ENCODE peak calls at places on chromosomes 11 and 22, in eight cellular contexts. X is astrocyte of the spinal cord, L is breast epithelium, K is neural crest cell, S is A549, V is ascending aorta, Y is nephron progenitor cell, H is fibroblast of lung. D is an unnamed sample.

GRCh38 chr11:3217751-3218482 is 696 bp downstream of the MRGPRG start:
- DNase-seq in X (no peak), L (no peak), K (no peak), S (no peak), V (no peak), Y (no peak), H (no peak), D (no peak)

GRCh38 chr11:112213753-112214152 is 12.5 kb upstream of the PTS start:
- DNase-seq in X (no peak), L (no peak), K (no peak), S (no peak), V (no peak), Y (no peak), H (no peak), D (no peak)

GRCh38 chr11:102974552-102975280 is 19.2 kb upstream of the MMP13 start:
- DNase-seq in X (peak; percentile 79), L (no peak), K (no peak), S (no peak), V (no peak), Y (no peak), H (peak; percentile 64), D (no peak)

GRCh38 chr11:68538025-68538424 is 77.5 kb downstream of the PPP6R3 start:
- DNase-seq in X (no peak), L (no peak), K (no peak), S (no peak), V (no peak), Y (no peak), H (no peak), D (no peak)

GRCh38 chr11:19367051-19367709 is 126.4 kb upstream of the E2F8 start:
- DNase-seq in X (peak; percentile 84), L (no peak), K (no peak), S (no peak), V (no peak), Y (no peak), H (peak; percentile 44), D (no peak)

GRCh38 chr11:107472966-107473365 is 15.3 kb upstream of the CWF19L2 start:
- DNase-seq in X (no peak), L (no peak), K (no peak), S (no peak), V (no peak), Y (no peak), H (no peak), D (no peak)

GRCh38 chr11:85575388-85575787 is 51.8 kb downstream of the DLG2 start:
- DNase-seq in X (no peak), L (no peak), K (no peak), S (no peak), V (no peak), Y (no peak), H (no peak), D (no peak)

GRCh38 chr22:33697640-33698039 is 222.6 kb downstream of the LARGE1 start:
- DNase-seq in X (peak; percentile 19), L (no peak), K (no peak), S (no peak), V (no peak), Y (no peak), H (no peak), D (no peak)

GRCh38 chr22:27836181-27836580 is 34.6 kb upstream of the MN1 start:
- DNase-seq in X (no peak), L (no peak), K (no peak), S (no peak), V (no peak), Y (no peak), H (no peak), D (no peak)

GRCh38 chr22:35510481-35510934 is 30.1 kb upstream of the RASD2 start:
- DNase-seq in X (no peak), L (no peak), K (no peak), S (no peak), V (no peak), Y (no peak), H (peak; percentile 6), D (no peak)

GRCh38 chr11:14972581-14973490 is 685 bp upstream of the CALCA start:
- DNase-seq in X (no peak), L (no peak), K (no peak), S (no peak), V (no peak), Y (peak; percentile 14), H (no peak), D (no peak)

GRCh38 chr22:49405590-49405989 is 422.1 kb downstream of the BRD1 start:
- DNase-seq in X (no peak), L (no peak), K (no peak), S (no peak), V (no peak), Y (no peak), H (no peak), D (no peak)

GRCh38 chr11:46456676-46457432 is 65.3 kb upstream of the CHRM4 start:
- DNase-seq in X (no peak), L (no peak), K (no peak), S (no peak), V (no peak), Y (no peak), H (no peak), D (no peak)

GRCh38 chr11:110763249-110764011 is 51.2 kb upstream of the ARHGAP20 start:
- DNase-seq in X (peak; percentile 80), L (no peak), K (no peak), S (no peak), V (no peak), Y (no peak), H (peak; percentile 86), D (no peak)

GRCh38 chr22:22881116-22882032 is 6.2 kb upstream of the IGLL5 start:
- DNase-seq in X (no peak), L (peak; percentile 11), K (no peak), S (no peak), V (no peak), Y (no peak), H (no peak), D (no peak)

GRCh38 chr22:27715078-27715477 is 86.5 kb downstream of the MN1 start:
- DNase-seq in X (no peak), L (no peak), K (no peak), S (no peak), V (no peak), Y (no peak), H (no peak), D (no peak)

GRCh38 chr11:130772266-130773227 is 143.7 kb downstream of the SNX19 start:
- DNase-seq in X (peak; percentile 97), L (peak; percentile 68), K (no peak), S (no peak), V (no peak), Y (no peak), H (peak; percentile 99), D (no peak)

GRCh38 chr22:45998638-45999378 is 21.8 kb upstream of the WNT7B start:
- DNase-seq in X (no peak), L (no peak), K (no peak), S (no peak), V (no peak), Y (no peak), H (no peak), D (no peak)

GRCh38 chr11:111976614-111977140 is 39.5 kb downstream of the DIXDC1 start:
- DNase-seq in X (peak; percentile 17), L (peak; percentile 47), K (no peak), S (no peak), V (no peak), Y (no peak), H (no peak), D (no peak)

GRCh38 chr22:39498368-39498767 is 3.7 kb upstream of the MIEF1 start:
- DNase-seq in X (no peak), L (no peak), K (no peak), S (no peak), V (no peak), Y (no peak), H (no peak), D (no peak)

GRCh38 chr11:107882095-107882820 is 23.7 kb upstream of the SLC35F2 start:
- DNase-seq in X (no peak), L (no peak), K (no peak), S (no peak), V (no peak), Y (no peak), H (no peak), D (no peak)

GRCh38 chr22:29205598-29206371 is at the start of gene EMID1:
- DNase-seq in X (no peak), L (no peak), K (no peak), S (no peak), V (no peak), Y (peak; percentile 75), H (no peak), D (peak; percentile 65)

GRCh38 chr11:32561835-32562234 is 21.8 kb upstream of the EIF3M start:
- DNase-seq in X (no peak), L (no peak), K (no peak), S (no peak), V (no peak), Y (no peak), H (no peak), D (no peak)
- TF ChIP-seq CTCF in X (no peak), L (no peak), K (no peak), S (no peak), V (no peak), Y (no peak), H (no peak), D (no peak)

DNA sequence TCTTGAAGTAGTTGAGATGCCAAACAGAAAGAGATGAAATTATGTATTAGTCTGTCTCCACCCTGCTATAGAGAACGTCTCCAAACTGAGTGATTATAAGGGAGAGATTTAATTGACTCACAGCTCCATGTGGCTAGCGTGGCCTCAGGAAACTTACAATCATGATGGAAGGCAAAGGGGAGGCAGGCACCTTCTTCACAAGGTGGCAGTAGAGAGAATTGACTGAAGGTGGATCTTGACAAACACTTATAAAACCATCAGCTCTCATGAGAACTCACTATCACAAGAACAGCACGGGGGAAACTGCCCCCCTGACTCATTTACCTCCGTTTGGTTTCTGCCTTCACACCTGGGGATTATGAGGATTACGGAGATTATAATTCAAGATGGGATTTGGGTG is 794.0 kb downstream of the CNTN5 start:
- DNase-seq in X (no peak), L (no peak), K (no peak), S (no peak), V (no peak), Y (no peak), H (no peak), D (no peak)
- TF ChIP-seq CTCF in X (no peak), L (no peak), K (no peak), S (no peak), V (no peak), Y (no peak), H (no peak), D (no peak)

DNA sequence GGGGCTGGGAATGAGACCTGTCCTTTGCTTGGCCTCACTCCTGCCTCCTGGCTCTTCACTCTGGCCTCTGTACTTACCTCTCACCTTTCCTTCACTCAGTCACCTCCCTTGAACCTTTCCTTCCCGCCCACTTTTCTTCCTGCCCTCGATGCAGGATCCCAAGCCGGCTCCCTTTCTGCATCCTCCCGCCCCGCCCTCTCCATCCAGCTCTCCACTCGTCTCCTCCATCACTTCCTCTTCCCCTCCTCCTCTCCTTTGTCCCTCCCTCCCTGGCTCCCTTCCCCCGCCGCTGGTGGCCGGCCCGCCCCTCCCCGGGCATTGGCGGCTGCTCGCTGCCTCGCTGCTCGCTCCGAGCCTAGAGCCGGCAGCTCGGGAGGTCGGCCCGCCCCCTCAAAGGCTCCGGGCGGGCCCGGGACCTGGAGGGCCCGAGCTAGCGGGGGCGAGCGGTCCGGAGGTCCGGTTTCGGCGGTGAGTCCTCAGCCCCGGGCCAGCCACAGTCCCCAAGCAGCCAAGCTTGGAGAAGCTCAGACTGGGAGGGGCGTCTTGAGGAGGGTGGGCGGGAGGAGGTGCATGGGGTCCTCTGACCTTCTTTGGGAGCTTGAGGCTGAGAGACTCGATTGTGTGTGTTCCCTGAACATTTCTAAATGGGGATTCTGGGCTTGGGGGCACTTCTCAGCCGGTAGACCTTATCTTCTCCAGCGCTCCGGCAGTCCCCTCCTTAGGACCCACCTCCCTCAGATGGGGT is 13.8 kb downstream of the PHLDB1 start:
- DNase-seq in X (peak; percentile 93), L (peak; percentile 90), K (peak; percentile 69), S (no peak), V (no peak), Y (peak; percentile 85), H (peak; percentile 81), D (peak; percentile 83)
- TF ChIP-seq CTCF in X (no peak), L (no peak), K (no peak), S (no peak), V (no peak), Y (no peak), H (no peak), D (no peak)

GRCh38 chr11:892106-892505 is 18.5 kb downstream of the CHID1 start:
- DNase-seq in X (no peak), L (no peak), K (no peak), S (no peak), V (no peak), Y (no peak), H (no peak), D (no peak)
- TF ChIP-seq CTCF in X (peak; percentile 37), L (no peak), K (no peak), S (no peak), V (no peak), Y (no peak), H (no peak), D (no peak)